ENCODE peak calls at places on chromosomes 1 and 21, in ten cellular contexts. One of them, this sample, is unnamed. For H3K4me1, the result is how much of the 10 kb centered on the place peaks cover.

GRCh38 chr1:162578071-162578705 is 16.7 kb downstream of the UAP1 start:
- DNase-seq in CD4-positive, CD25-positive, alpha-beta regulatory T cell: no peak
- DNase-seq in MM.1S: peak
- DNase-seq in hepatocyte: no peak
- DNase-seq in IMR-90: no peak
- DNase-seq in left ventricle myocardium inferior: no peak
- DNase-seq in CD8-positive, alpha-beta T cell: no peak
- DNase-seq in GM23338: no peak
- DNase-seq in kidney: no peak
- DNase-seq in tibial artery: no peak
- DNase-seq in this sample: no peak

GRCh38 chr21:37829447-37829846 is 86.8 kb downstream of the KCNJ6 start:
- DNase-seq in CD4-positive, CD25-positive, alpha-beta regulatory T cell: no peak
- DNase-seq in MM.1S: no peak
- DNase-seq in hepatocyte: peak
- DNase-seq in IMR-90: peak
- DNase-seq in left ventricle myocardium inferior: no peak
- DNase-seq in CD8-positive, alpha-beta T cell: no peak
- DNase-seq in GM23338: no peak
- DNase-seq in kidney: no peak
- DNase-seq in tibial artery: no peak
- DNase-seq in this sample: no peak

GRCh38 chr1:74689800-74690696 is 16.5 kb upstream of the ERICH3 start:
- DNase-seq in CD4-positive, CD25-positive, alpha-beta regulatory T cell: peak
- DNase-seq in MM.1S: peak
- DNase-seq in hepatocyte: peak
- DNase-seq in IMR-90: peak
- DNase-seq in left ventricle myocardium inferior: no peak
- DNase-seq in CD8-positive, alpha-beta T cell: peak
- DNase-seq in GM23338: peak
- DNase-seq in kidney: no peak
- DNase-seq in tibial artery: no peak
- DNase-seq in this sample: no peak

GRCh38 chr1:115977481-115978258 is 1.4 kb downstream of the SLC22A15 start:
- DNase-seq in CD4-positive, CD25-positive, alpha-beta regulatory T cell: no peak
- DNase-seq in MM.1S: no peak
- DNase-seq in hepatocyte: peak
- DNase-seq in IMR-90: no peak
- DNase-seq in left ventricle myocardium inferior: no peak
- DNase-seq in CD8-positive, alpha-beta T cell: no peak
- DNase-seq in GM23338: peak
- DNase-seq in kidney: no peak
- DNase-seq in tibial artery: no peak
- DNase-seq in this sample: peak

GRCh38 chr1:117591248-117591647 is 14.6 kb upstream of the TENT5C start:
- DNase-seq in CD4-positive, CD25-positive, alpha-beta regulatory T cell: no peak
- DNase-seq in MM.1S: no peak
- DNase-seq in hepatocyte: no peak
- DNase-seq in IMR-90: no peak
- DNase-seq in left ventricle myocardium inferior: no peak
- DNase-seq in CD8-positive, alpha-beta T cell: no peak
- DNase-seq in GM23338: no peak
- DNase-seq in kidney: no peak
- DNase-seq in tibial artery: no peak
- DNase-seq in this sample: no peak

GRCh38 chr1:202643397-202644218 is 66.6 kb downstream of the SYT2 start:
- DNase-seq in CD4-positive, CD25-positive, alpha-beta regulatory T cell: no peak
- DNase-seq in MM.1S: no peak
- DNase-seq in hepatocyte: peak
- DNase-seq in IMR-90: no peak
- DNase-seq in left ventricle myocardium inferior: no peak
- DNase-seq in CD8-positive, alpha-beta T cell: no peak
- DNase-seq in GM23338: peak
- DNase-seq in kidney: no peak
- DNase-seq in tibial artery: no peak
- DNase-seq in this sample: no peak

GRCh38 chr1:168465942-168466702 is 77.7 kb downstream of the XCL2 start:
- DNase-seq in CD4-positive, CD25-positive, alpha-beta regulatory T cell: no peak
- DNase-seq in MM.1S: peak
- DNase-seq in hepatocyte: peak
- DNase-seq in IMR-90: peak
- DNase-seq in left ventricle myocardium inferior: peak
- DNase-seq in CD8-positive, alpha-beta T cell: peak
- DNase-seq in GM23338: no peak
- DNase-seq in kidney: no peak
- DNase-seq in tibial artery: no peak
- DNase-seq in this sample: peak

GRCh38 chr1:23393706-23394105 is 24.1 kb upstream of the ZNF436 start:
- DNase-seq in CD4-positive, CD25-positive, alpha-beta regulatory T cell: no peak
- DNase-seq in MM.1S: no peak
- DNase-seq in hepatocyte: no peak
- DNase-seq in IMR-90: peak
- DNase-seq in left ventricle myocardium inferior: peak
- DNase-seq in CD8-positive, alpha-beta T cell: no peak
- DNase-seq in GM23338: no peak
- DNase-seq in kidney: peak
- DNase-seq in tibial artery: no peak
- DNase-seq in this sample: no peak

GRCh38 chr21:38311091-38311490 is 54.3 kb downstream of the KCNJ15 start:
- DNase-seq in CD4-positive, CD25-positive, alpha-beta regulatory T cell: no peak
- DNase-seq in MM.1S: no peak
- DNase-seq in hepatocyte: no peak
- DNase-seq in IMR-90: no peak
- DNase-seq in left ventricle myocardium inferior: no peak
- DNase-seq in CD8-positive, alpha-beta T cell: no peak
- DNase-seq in GM23338: no peak
- DNase-seq in kidney: no peak
- DNase-seq in tibial artery: no peak
- DNase-seq in this sample: no peak

GRCh38 chr1:238701024-238701423 is 685.3 kb upstream of the CHRM3 start:
- DNase-seq in CD4-positive, CD25-positive, alpha-beta regulatory T cell: no peak
- DNase-seq in MM.1S: no peak
- DNase-seq in hepatocyte: no peak
- DNase-seq in IMR-90: no peak
- DNase-seq in left ventricle myocardium inferior: no peak
- DNase-seq in CD8-positive, alpha-beta T cell: no peak
- DNase-seq in GM23338: peak
- DNase-seq in kidney: no peak
- DNase-seq in tibial artery: no peak
- DNase-seq in this sample: no peak

GRCh38 chr1:150836129-150836773 is 28.2 kb upstream of the CTSK start:
- DNase-seq in CD4-positive, CD25-positive, alpha-beta regulatory T cell: no peak
- DNase-seq in MM.1S: no peak
- DNase-seq in hepatocyte: peak
- DNase-seq in IMR-90: peak
- DNase-seq in left ventricle myocardium inferior: no peak
- DNase-seq in CD8-positive, alpha-beta T cell: no peak
- DNase-seq in GM23338: no peak
- DNase-seq in kidney: no peak
- DNase-seq in tibial artery: no peak
- DNase-seq in this sample: no peak

GRCh38 chr1:176471338-176472121 is 8.6 kb downstream of the PAPPA2 start:
- DNase-seq in CD4-positive, CD25-positive, alpha-beta regulatory T cell: no peak
- DNase-seq in MM.1S: no peak
- DNase-seq in hepatocyte: no peak
- DNase-seq in IMR-90: no peak
- DNase-seq in left ventricle myocardium inferior: no peak
- DNase-seq in CD8-positive, alpha-beta T cell: no peak
- DNase-seq in GM23338: no peak
- DNase-seq in kidney: no peak
- DNase-seq in tibial artery: no peak
- DNase-seq in this sample: no peak

GRCh38 chr1:161481624-161482392 is 23.4 kb upstream of the FCGR2A start:
- DNase-seq in CD4-positive, CD25-positive, alpha-beta regulatory T cell: no peak
- DNase-seq in MM.1S: no peak
- DNase-seq in hepatocyte: no peak
- DNase-seq in IMR-90: no peak
- DNase-seq in left ventricle myocardium inferior: no peak
- DNase-seq in CD8-positive, alpha-beta T cell: no peak
- DNase-seq in GM23338: no peak
- DNase-seq in kidney: no peak
- DNase-seq in tibial artery: no peak
- DNase-seq in this sample: no peak
- H3K4me3 ChIP-seq in CD4-positive, CD25-positive, alpha-beta regulatory T cell: no peak
- H3K4me3 ChIP-seq in MM.1S: no peak
- H3K4me3 ChIP-seq in hepatocyte: no peak
- H3K4me3 ChIP-seq in IMR-90: no peak
- H3K4me3 ChIP-seq in left ventricle myocardium inferior: no peak
- H3K4me3 ChIP-seq in CD8-positive, alpha-beta T cell: no peak
- H3K4me3 ChIP-seq in GM23338: no peak
- H3K4me3 ChIP-seq in kidney: no peak
- H3K4me3 ChIP-seq in tibial artery: no peak
- H3K4me3 ChIP-seq in this sample: no peak

GRCh38 chr21:26005464-26005863 is 165.1 kb downstream of the APP start:
- DNase-seq in CD4-positive, CD25-positive, alpha-beta regulatory T cell: no peak
- DNase-seq in MM.1S: peak
- DNase-seq in hepatocyte: no peak
- DNase-seq in IMR-90: no peak
- DNase-seq in left ventricle myocardium inferior: no peak
- DNase-seq in CD8-positive, alpha-beta T cell: no peak
- DNase-seq in GM23338: no peak
- DNase-seq in kidney: no peak
- DNase-seq in tibial artery: no peak
- DNase-seq in this sample: no peak

GRCh38 chr21:26011292-26011940 is 159.2 kb downstream of the APP start:
- DNase-seq in CD4-positive, CD25-positive, alpha-beta regulatory T cell: no peak
- DNase-seq in MM.1S: no peak
- DNase-seq in hepatocyte: no peak
- DNase-seq in IMR-90: no peak
- DNase-seq in left ventricle myocardium inferior: no peak
- DNase-seq in CD8-positive, alpha-beta T cell: no peak
- DNase-seq in GM23338: no peak
- DNase-seq in kidney: no peak
- DNase-seq in tibial artery: no peak
- DNase-seq in this sample: no peak

GRCh38 chr21:26013964-26014363 is 156.6 kb downstream of the APP start:
- DNase-seq in CD4-positive, CD25-positive, alpha-beta regulatory T cell: no peak
- DNase-seq in MM.1S: no peak
- DNase-seq in hepatocyte: no peak
- DNase-seq in IMR-90: no peak
- DNase-seq in left ventricle myocardium inferior: no peak
- DNase-seq in CD8-positive, alpha-beta T cell: no peak
- DNase-seq in GM23338: no peak
- DNase-seq in kidney: no peak
- DNase-seq in tibial artery: no peak
- DNase-seq in this sample: no peak

GRCh38 chr21:26003428-26003827 is 167.1 kb downstream of the APP start:
- DNase-seq in CD4-positive, CD25-positive, alpha-beta regulatory T cell: no peak
- DNase-seq in MM.1S: no peak
- DNase-seq in hepatocyte: no peak
- DNase-seq in IMR-90: no peak
- DNase-seq in left ventricle myocardium inferior: no peak
- DNase-seq in CD8-positive, alpha-beta T cell: no peak
- DNase-seq in GM23338: no peak
- DNase-seq in kidney: no peak
- DNase-seq in tibial artery: no peak
- DNase-seq in this sample: no peak

DNA sequence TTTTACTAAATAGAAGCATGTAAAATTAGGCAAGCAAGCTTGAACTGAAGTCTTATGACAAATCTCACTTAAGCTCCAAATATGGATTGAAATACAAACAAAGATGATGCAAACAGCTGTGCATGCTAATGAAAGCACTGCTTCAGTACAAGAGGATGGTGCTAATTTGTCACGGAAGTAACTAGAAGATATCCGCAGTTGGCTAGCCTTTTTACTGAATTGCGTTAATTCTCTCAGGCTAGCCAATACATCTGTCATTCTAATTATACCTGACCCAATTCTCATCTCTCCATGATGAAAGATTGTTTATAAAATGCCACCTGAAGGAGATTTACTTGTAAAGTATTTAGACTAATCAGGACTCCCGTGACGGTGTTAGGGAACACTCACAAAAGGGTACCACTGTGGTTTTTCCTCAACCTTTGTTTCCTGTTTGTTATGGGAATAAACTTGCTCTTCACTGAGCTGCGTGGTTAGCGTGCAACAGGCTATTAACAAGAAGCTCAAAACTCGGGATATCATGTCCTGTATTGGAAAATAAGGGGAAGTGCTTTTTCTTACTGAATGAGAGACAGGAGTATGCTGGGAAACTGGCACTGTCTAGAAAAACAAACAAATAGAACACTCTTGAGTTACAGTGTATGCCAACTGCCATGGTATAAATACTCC is 162.5 kb downstream of the APP start:
- DNase-seq in CD4-positive, CD25-positive, alpha-beta regulatory T cell: no peak
- DNase-seq in MM.1S: no peak
- DNase-seq in hepatocyte: no peak
- DNase-seq in IMR-90: peak
- DNase-seq in left ventricle myocardium inferior: no peak
- DNase-seq in CD8-positive, alpha-beta T cell: no peak
- DNase-seq in GM23338: no peak
- DNase-seq in kidney: no peak
- DNase-seq in tibial artery: no peak
- DNase-seq in this sample: no peak
- H3K27ac ChIP-seq in CD4-positive, CD25-positive, alpha-beta regulatory T cell: no peak
- H3K27ac ChIP-seq in MM.1S: no peak
- H3K27ac ChIP-seq in hepatocyte: peak
- H3K27ac ChIP-seq in IMR-90: no peak
- H3K27ac ChIP-seq in left ventricle myocardium inferior: peak
- H3K27ac ChIP-seq in CD8-positive, alpha-beta T cell: no peak
- H3K27ac ChIP-seq in GM23338: peak
- H3K27ac ChIP-seq in kidney: no peak
- H3K27ac ChIP-seq in tibial artery: no peak
- H3K27ac ChIP-seq in this sample: no peak

GRCh38 chr1:86998727-86999126 is 84.3 kb downstream of the HS2ST1 start:
- DNase-seq in CD4-positive, CD25-positive, alpha-beta regulatory T cell: no peak
- DNase-seq in MM.1S: no peak
- DNase-seq in hepatocyte: no peak
- DNase-seq in IMR-90: no peak
- DNase-seq in left ventricle myocardium inferior: no peak
- DNase-seq in CD8-positive, alpha-beta T cell: no peak
- DNase-seq in GM23338: no peak
- DNase-seq in kidney: no peak
- DNase-seq in tibial artery: no peak
- DNase-seq in this sample: no peak
- H3K4me1 ChIP-seq in CD4-positive, CD25-positive, alpha-beta regulatory T cell: under half
- H3K4me1 ChIP-seq in MM.1S: under half
- H3K4me1 ChIP-seq in hepatocyte: under half
- H3K4me1 ChIP-seq in IMR-90: under half
- H3K4me1 ChIP-seq in left ventricle myocardium inferior: under half
- H3K4me1 ChIP-seq in CD8-positive, alpha-beta T cell: under half
- H3K4me1 ChIP-seq in GM23338: under half
- H3K4me1 ChIP-seq in kidney: under half
- H3K4me1 ChIP-seq in tibial artery: under half
- H3K4me1 ChIP-seq in this sample: under half

DNA sequence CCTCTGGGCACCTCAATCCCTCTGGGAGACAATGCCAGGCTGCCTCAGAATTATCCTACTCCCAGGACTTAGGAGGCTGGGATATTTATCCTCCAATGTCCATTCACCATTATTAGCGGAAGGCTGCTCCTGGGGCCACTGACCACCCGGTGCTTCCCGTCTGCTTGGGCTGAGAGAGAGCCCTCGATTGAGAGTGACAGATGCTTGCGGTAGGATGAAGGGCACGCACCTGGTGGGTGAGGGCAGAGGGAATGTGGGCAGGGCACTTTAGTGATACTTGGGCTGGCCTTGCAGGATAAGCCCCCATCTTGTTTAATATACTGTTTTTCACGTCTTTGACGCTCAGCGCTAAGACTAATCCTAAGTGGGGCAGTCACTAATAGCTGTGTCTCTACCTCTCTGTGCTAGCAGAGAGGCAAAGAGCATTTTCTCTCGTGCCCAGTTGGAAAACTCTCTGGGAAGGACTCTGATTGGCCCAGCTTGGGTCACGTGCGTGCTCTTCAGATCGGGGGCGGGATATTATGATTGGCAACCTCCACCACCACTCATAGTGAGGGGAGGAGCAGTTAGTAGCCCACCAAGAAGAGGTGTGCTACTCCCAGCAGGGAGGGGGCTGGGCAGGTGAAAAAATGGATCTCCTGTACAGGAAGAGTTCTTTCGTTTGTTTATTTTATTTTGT is 10.6 kb upstream of the PARS2 start:
- DNase-seq in CD4-positive, CD25-positive, alpha-beta regulatory T cell: no peak
- DNase-seq in MM.1S: peak
- DNase-seq in hepatocyte: no peak
- DNase-seq in IMR-90: peak
- DNase-seq in left ventricle myocardium inferior: no peak
- DNase-seq in CD8-positive, alpha-beta T cell: no peak
- DNase-seq in GM23338: peak
- DNase-seq in kidney: no peak
- DNase-seq in tibial artery: no peak
- DNase-seq in this sample: no peak
- H3K4me3 ChIP-seq in CD4-positive, CD25-positive, alpha-beta regulatory T cell: no peak
- H3K4me3 ChIP-seq in MM.1S: no peak
- H3K4me3 ChIP-seq in hepatocyte: no peak
- H3K4me3 ChIP-seq in IMR-90: no peak
- H3K4me3 ChIP-seq in left ventricle myocardium inferior: no peak
- H3K4me3 ChIP-seq in CD8-positive, alpha-beta T cell: no peak
- H3K4me3 ChIP-seq in GM23338: no peak
- H3K4me3 ChIP-seq in kidney: no peak
- H3K4me3 ChIP-seq in tibial artery: no peak
- H3K4me3 ChIP-seq in this sample: no peak